ENCODE peak calls at places on chromosomes 5 and 9, in seven cellular contexts. K, O, H, Q, F, G and W are unnamed samples.

GRCh38 chr5:86894006-86894560 is 276.3 kb downstream of the COX7C start:
- DNase-seq in G (no peak), H (no peak), K (peak), F (no peak), Q (no peak), O (no peak), W (no peak)

GRCh38 chr9:30932226-30932625 is 1452.2 kb upstream of the ACO1 start:
- DNase-seq in F (no peak), K (no peak), Q (no peak), H (no peak), O (no peak), G (no peak), W (no peak)

GRCh38 chr9:11805969-11806368 is 887.2 kb upstream of the TYRP1 start:
- DNase-seq in K (no peak), G (no peak), O (no peak), H (no peak), F (no peak), Q (no peak), W (no peak)

GRCh38 chr9:123656565-123656964 is 273.4 kb downstream of the DENND1A start:
- DNase-seq in G (no peak), Q (no peak), F (peak), K (peak), H (no peak), O (no peak), W (no peak)

GRCh38 chr5:150321211-150321610 is 18.5 kb upstream of the ARSI start:
- DNase-seq in K (no peak), Q (no peak), H (no peak), G (no peak), O (no peak), F (no peak), W (no peak)

GRCh38 chr5:149028161-149028560 is 34.7 kb downstream of the SH3TC2 start:
- DNase-seq in O (no peak), F (peak), Q (no peak), K (no peak), H (no peak), G (no peak), W (no peak)

GRCh38 chr5:116528519-116529234 is 45.9 kb downstream of the SEMA6A start:
- DNase-seq in O (no peak), H (no peak), K (no peak), F (no peak), Q (no peak), G (no peak), W (no peak)

GRCh38 chr9:110978516-110978915 is 59.8 kb downstream of the LPAR1 start:
- DNase-seq in Q (no peak), K (no peak), F (no peak), O (no peak), G (no peak), H (no peak), W (no peak)

GRCh38 chr5:37665272-37665671 is 174.6 kb downstream of the GDNF start:
- DNase-seq in F (no peak), Q (no peak), O (no peak), G (no peak), K (peak), H (no peak), W (no peak)

GRCh38 chr5:8907168-8907868 is 638.6 kb downstream of the SEMA5A start:
- DNase-seq in G (no peak), F (no peak), O (no peak), K (peak), H (no peak), Q (no peak), W (peak)

GRCh38 chr9:112069318-112070169 is 105.6 kb downstream of the SUSD1 start:
- DNase-seq in G (no peak), Q (no peak), H (peak), K (no peak), F (no peak), O (no peak), W (no peak)

GRCh38 chr5:78127875-78128274 is 166.6 kb downstream of the AP3B1 start:
- DNase-seq in G (no peak), K (no peak), Q (peak), O (no peak), H (no peak), F (no peak), W (no peak)

GRCh38 chr5:176726746-176727527 is 79.7 kb downstream of the TSPAN17 start:
- DNase-seq in F (no peak), K (no peak), H (no peak), O (no peak), G (no peak), Q (no peak), W (no peak)

GRCh38 chr5:141866111-141866510 is 12.1 kb downstream of the PCDH1 start:
- DNase-seq in G (no peak), H (peak), Q (no peak), K (no peak), F (peak), O (no peak), W (no peak)

GRCh38 chr9:79568337-79569084 is 3.3 kb upstream of the TLE4 start:
- DNase-seq in H (no peak), G (no peak), K (no peak), O (no peak), Q (no peak), F (no peak), W (no peak)

GRCh38 chr9:79570449-79571308 is 1.1 kb upstream of the TLE4 start:
- DNase-seq in H (peak), Q (peak), F (peak), G (no peak), O (no peak), K (peak), W (no peak)

GRCh38 chr9:79567671-79568098 is 4.1 kb upstream of the TLE4 start:
- DNase-seq in K (no peak), Q (no peak), G (no peak), O (no peak), F (peak), H (no peak), W (no peak)

GRCh38 chr9:79571309-79572031 is at the start of gene TLE4:
- DNase-seq in O (peak), K (peak), H (peak), G (peak), F (peak), Q (peak), W (peak)

DNA sequence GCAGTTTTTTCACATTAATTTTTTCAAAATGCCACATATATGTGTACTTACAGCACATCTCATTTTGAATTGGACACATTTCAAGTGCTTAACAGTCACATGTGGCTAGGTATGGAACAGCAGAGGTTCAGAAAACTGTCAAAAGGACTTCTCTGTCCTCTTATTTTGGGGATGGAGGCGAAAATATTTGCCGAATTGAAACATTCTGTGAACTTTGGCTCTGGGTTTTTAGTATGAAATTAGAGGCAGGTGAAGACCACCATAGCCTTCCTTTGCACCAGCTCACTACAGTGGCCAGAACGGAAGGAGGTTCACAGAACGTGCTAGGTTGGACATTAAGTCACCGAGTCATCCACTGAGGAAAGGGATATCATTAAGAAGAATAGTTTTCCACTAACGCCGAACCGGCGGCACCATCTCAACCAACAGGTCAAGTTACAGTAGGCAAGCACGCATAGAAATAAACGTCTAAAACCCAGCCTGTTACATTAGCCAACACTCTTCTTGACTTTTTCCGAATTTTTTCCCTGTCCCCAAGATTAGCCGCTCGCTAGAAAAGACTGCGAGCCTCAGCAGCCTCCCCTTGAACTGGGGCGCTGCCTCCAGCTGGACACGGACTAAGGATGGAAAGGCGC is 1.8 kb upstream of the TLE4 start:
- DNase-seq in H (no peak), Q (no peak), G (no peak), F (no peak), O (no peak), K (peak), W (no peak)
- H3K4me3 ChIP-seq in H (peak), Q (peak), G (peak), F (peak), O (no peak), K (peak), W (peak)

DNA sequence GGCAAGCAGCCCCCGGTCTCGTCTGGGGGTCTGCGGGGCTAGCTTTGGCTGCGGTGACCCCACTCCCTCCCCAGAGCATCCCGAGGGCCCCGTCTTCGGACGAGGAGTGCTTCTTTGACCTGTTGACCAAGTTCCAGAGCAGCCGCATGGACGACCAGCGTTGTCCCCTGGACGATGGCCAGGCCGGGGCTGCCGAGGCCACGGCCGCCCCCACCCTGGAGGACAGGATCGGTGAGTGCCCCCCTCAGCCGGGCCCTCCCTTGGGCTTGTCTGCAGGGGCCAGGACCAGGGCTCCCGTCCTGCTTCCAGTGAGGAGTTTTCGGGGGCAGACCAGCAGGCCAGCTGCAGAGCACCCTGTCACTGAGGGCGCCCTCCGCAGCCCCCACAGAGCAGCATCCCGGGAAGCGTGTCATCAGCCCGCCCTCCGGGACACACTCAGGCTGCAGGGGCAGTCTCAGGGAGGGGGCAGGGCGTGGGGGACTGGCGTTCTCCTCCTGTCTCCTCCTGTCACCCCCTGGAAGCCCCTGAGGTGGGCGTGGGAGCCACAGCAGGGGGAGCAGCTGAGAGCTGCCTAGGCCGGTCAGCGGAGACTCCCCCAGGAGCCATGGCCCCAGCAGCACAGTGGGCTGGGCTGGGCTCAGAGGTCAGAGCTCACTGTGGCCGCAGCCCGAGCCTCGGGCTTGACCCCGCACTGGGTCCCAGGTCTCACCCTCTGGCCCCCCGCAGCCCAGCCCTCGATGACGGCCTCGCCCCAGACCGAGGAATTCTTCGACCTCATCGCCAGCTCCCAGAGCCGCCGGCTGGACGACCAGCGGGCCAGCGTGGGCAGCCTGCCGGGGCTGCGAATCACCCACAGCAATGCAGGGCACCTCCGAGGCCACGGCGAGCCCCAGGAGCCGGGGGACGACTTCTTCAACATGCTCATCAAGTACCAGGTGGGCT is 7.7 kb downstream of the DNLZ start:
- DNase-seq in G (no peak), K (no peak), O (no peak), Q (no peak), F (no peak), H (no peak), W (no peak)
- H3K4me3 ChIP-seq in G (no peak), K (no peak), O (no peak), Q (no peak), F (no peak), H (no peak), W (no peak)

GRCh38 chr9:70131296-70131695 is 87.6 kb downstream of the MAMDC2 start:
- DNase-seq in O (no peak), F (no peak), H (no peak), G (no peak), K (no peak), Q (no peak), W (no peak)

GRCh38 chr9:70127036-70127435 is 83.4 kb downstream of the MAMDC2 start:
- DNase-seq in G (no peak), K (no peak), H (no peak), O (no peak), F (no peak), Q (no peak), W (no peak)

GRCh38 chr9:70125621-70126020 is 82.0 kb downstream of the MAMDC2 start:
- DNase-seq in O (no peak), G (no peak), Q (no peak), H (no peak), K (no peak), F (no peak), W (no peak)

GRCh38 chr9:70130266-70130665 is 86.6 kb downstream of the MAMDC2 start:
- DNase-seq in G (no peak), O (no peak), F (no peak), K (no peak), H (no peak), Q (no peak), W (no peak)

GRCh38 chr9:70127540-70128416 is 84.1 kb downstream of the MAMDC2 start:
- DNase-seq in F (no peak), K (no peak), O (no peak), H (no peak), G (no peak), Q (no peak), W (no peak)
- H3K4me3 ChIP-seq in F (no peak), K (no peak), O (no peak), H (no peak), G (no peak), Q (no peak), W (no peak)

GRCh38 chr9:134404376-134405358 is 78.4 kb downstream of the RXRA start:
- DNase-seq in O (no peak), K (no peak), G (no peak), Q (no peak), F (no peak), H (no peak), W (no peak)

GRCh38 chr9:134402182-134402581 is 75.9 kb downstream of the RXRA start:
- DNase-seq in G (no peak), F (no peak), H (no peak), Q (no peak), K (no peak), O (no peak), W (no peak)

GRCh38 chr9:134403292-134403681 is 77.0 kb downstream of the RXRA start:
- DNase-seq in K (no peak), G (peak), F (no peak), H (no peak), O (no peak), Q (no peak), W (no peak)

GRCh38 chr9:134405527-134405926 is 79.3 kb downstream of the RXRA start:
- DNase-seq in Q (no peak), F (no peak), G (no peak), O (no peak), K (no peak), H (no peak), W (no peak)

GRCh38 chr9:134403682-134404301 is 77.5 kb downstream of the RXRA start:
- DNase-seq in Q (no peak), O (no peak), F (peak), K (peak), H (peak), G (peak), W (peak)
- H3K4me3 ChIP-seq in Q (no peak), O (no peak), F (no peak), K (no peak), H (no peak), G (peak), W (no peak)

GRCh38 chr9:68898781-68899439 is 115.0 kb downstream of the PRKACG start:
- DNase-seq in O (no peak), G (no peak), H (no peak), F (no peak), K (no peak), Q (no peak), W (no peak)

GRCh38 chr9:68897557-68898145 is 116.3 kb downstream of the PRKACG start:
- DNase-seq in O (no peak), Q (no peak), F (no peak), G (no peak), K (no peak), H (no peak), W (no peak)

GRCh38 chr9:68896495-68896894 is 117.4 kb downstream of the PRKACG start:
- DNase-seq in H (no peak), Q (no peak), F (no peak), K (no peak), G (no peak), O (no peak), W (no peak)

GRCh38 chr9:68894502-68894901 is 119.4 kb downstream of the PRKACG start:
- DNase-seq in G (no peak), K (no peak), F (no peak), O (no peak), Q (no peak), H (no peak), W (no peak)

DNA sequence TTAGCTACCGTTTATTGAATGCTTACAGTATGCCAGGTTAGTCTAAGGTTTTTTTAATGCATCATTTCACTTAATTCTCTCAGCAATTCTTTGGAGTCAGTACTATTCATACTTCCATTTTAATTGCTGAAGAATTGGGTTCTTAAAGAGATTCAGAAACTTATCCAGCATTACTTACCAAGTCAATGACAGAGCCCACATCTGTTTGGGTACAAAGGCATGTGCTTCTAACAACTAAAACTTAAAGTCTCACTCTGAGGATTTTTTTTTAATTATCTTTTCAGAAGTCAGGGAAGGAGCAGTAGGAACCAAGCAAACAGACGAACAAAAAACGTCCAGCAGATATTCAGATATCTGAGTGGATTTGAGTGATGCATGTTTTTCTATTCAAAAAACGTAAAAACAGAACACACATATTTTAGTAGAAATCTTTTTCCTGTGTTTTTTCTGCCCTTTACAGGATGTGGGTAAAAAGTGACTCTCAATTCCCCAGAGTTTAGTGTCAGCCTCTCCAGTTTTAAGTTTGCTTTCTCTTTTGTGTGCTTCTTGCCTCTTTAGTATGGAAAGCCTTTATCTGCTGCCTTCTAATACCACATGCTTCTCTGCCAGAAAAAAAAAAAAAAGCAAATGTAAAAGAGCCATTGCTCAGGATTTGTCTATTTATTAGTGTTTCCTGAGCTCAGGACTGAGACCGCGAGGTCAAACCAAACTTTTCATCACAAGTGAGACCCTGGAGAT is 118.0 kb downstream of the PRKACG start:
- DNase-seq in F (peak), G (no peak), O (no peak), K (no peak), Q (no peak), H (no peak), W (peak)
- H3K4me3 ChIP-seq in F (no peak), G (no peak), O (no peak), K (no peak), Q (no peak), H (no peak), W (no peak)

GRCh38 chr9:33161011-33161588 is 6.0 kb downstream of the B4GALT1 start:
- DNase-seq in F (peak), G (peak), K (peak), H (peak), Q (peak), O (no peak), W (peak)

GRCh38 chr9:33159058-33159759 is 7.9 kb downstream of the B4GALT1 start:
- DNase-seq in F (no peak), Q (no peak), G (peak), O (no peak), H (peak), K (peak), W (no peak)

GRCh38 chr9:33157960-33158359 is 9.2 kb downstream of the B4GALT1 start:
- DNase-seq in K (no peak), O (no peak), Q (no peak), F (no peak), H (no peak), G (no peak), W (no peak)

GRCh38 chr9:33158555-33159057 is 8.5 kb downstream of the B4GALT1 start:
- DNase-seq in H (no peak), K (no peak), F (no peak), G (no peak), O (no peak), Q (no peak), W (no peak)

DNA sequence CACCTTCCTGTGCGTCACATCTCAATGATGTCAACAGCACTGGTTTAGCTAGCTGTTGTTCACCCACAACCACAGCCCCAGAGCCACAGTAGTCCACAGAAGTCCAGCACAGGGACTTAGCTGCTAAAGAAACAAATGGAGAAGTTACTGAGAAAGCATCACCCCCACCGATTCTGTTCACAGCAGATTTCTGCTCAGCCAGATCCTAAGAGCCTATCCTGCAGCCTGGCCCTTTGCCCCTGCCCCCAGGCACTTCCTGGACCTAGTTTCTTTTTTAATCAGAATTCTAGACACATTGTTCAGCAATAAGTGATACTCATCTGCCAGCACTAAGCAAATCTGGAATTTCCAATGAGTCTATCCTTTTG is 7.4 kb downstream of the B4GALT1 start:
- DNase-seq in O (no peak), G (peak), K (peak), Q (no peak), F (peak), H (peak), W (peak)
- H3K4me3 ChIP-seq in O (peak), G (no peak), K (no peak), Q (peak), F (peak), H (no peak), W (no peak)